ENCODE peak calls at places on chromosome X, in five cellular contexts. B is upper lobe of right lung; T is activated naive CD8-positive, alpha-beta T cell treated with anti-CD3 and anti-CD28 coated beads, Interleukin-2, amount 10 ng/mL, durations not matched to agents 7 days and 5 days; W is naive thymus-derived CD8-positive, alpha-beta T cell; V is stimulated activated naive CD8-positive, alpha-beta T cell treated with anti-CD3 and anti-CD28 coated beads, Interleukin-15, amount 100 ng/mL, for 72 hours. Y is an unnamed sample.

GRCh38 chrX:53374222-53374820 is 48.1 kb downstream of the SMC1A start:
- ATAC-seq in T (no peak), W (no peak), B (peak; percentile 75), V (no peak), Y (no peak)

GRCh38 chrX:65668362-65669310 is 1.2 kb downstream of the MSN start:
- ATAC-seq in V (peak; percentile 56), T (peak; percentile 51), W (peak; percentile 52), B (peak; percentile 84), Y (peak; percentile 29)

GRCh38 chrX:15808254-15808653 is 18.0 kb downstream of the ZRSR2 start:
- ATAC-seq in V (no peak), T (no peak), W (no peak), B (no peak), Y (no peak)

GRCh38 chrX:123291623-123292022 is 107.5 kb downstream of the GRIA3 start:
- ATAC-seq in T (no peak), W (no peak), B (no peak), V (no peak), Y (no peak)

GRCh38 chrX:107324493-107325310 is 118.3 kb downstream of the DNAAF6 start:
- ATAC-seq in B (peak; percentile 72), W (no peak), V (peak; percentile 68), T (peak; percentile 36), Y (no peak)

GRCh38 chrX:132375941-132376340 is 112.9 kb downstream of the MBNL3 start:
- ATAC-seq in V (no peak), T (no peak), W (no peak), B (no peak), Y (no peak)

GRCh38 chrX:52261125-52261462 is 76.4 kb downstream of the MAGED4 start:
- ATAC-seq in B (no peak), T (no peak), V (peak; percentile 2), W (no peak), Y (peak; percentile 4)

GRCh38 chrX:31126205-31126604 is 54.4 kb upstream of the FTHL17 start:
- ATAC-seq in T (no peak), W (no peak), B (no peak), V (no peak), Y (no peak)

GRCh38 chrX:142884853-142885252 is 140.9 kb upstream of the SPANXN4 start:
- ATAC-seq in V (no peak), W (no peak), T (no peak), B (no peak), Y (no peak)

GRCh38 chrX:151715735-151716134 is at the start of gene FATE1:
- ATAC-seq in V (no peak), W (no peak), T (no peak), B (no peak), Y (no peak)

GRCh38 chrX:19863237-19864223 is 23.9 kb downstream of the SH3KBP1 start:
- ATAC-seq in T (no peak), V (no peak), B (peak; percentile 46), W (no peak), Y (no peak)

GRCh38 chrX:13077168-13077567 is 32.7 kb upstream of the FAM9C start:
- ATAC-seq in W (no peak), T (peak; percentile 35), V (peak; percentile 64), B (peak; percentile 72), Y (peak; percentile 64)

GRCh38 chrX:47218920-47219815 is 687 bp downstream of the CDK16 start:
- ATAC-seq in T (no peak), V (no peak), W (no peak), B (peak; percentile 25), Y (no peak)

GRCh38 chrX:86806786-86807185 is 658.5 kb downstream of the DACH2 start:
- ATAC-seq in W (no peak), V (no peak), B (no peak), T (no peak), Y (no peak)

GRCh38 chrX:30822068-30822671 is 66.9 kb downstream of the TAB3 start:
- ATAC-seq in V (peak; percentile 53), W (no peak), B (no peak), T (no peak), Y (no peak)

GRCh38 chrX:103927030-103927429 is 35.4 kb upstream of the TMSB15B start:
- ATAC-seq in W (no peak), T (no peak), B (no peak), V (no peak), Y (no peak)

GRCh38 chrX:28099166-28099565 is 117.9 kb upstream of the DCAF8L1 start:
- ATAC-seq in T (no peak), W (no peak), B (no peak), V (no peak), Y (no peak)

Y was measured in activated T-helper 17 cell treated with anti-CD3 and anti-CD28 coated beads, Interleukin-2, amount 50 U/mL, for 72 hours.